ENCODE peak calls at places on chromosome X, in five cellular contexts. I, U, M, O and F are unnamed samples.

GRCh38 chrX:119916310-119916709 is 20.6 kb downstream of the AKAP14 start:
- DNase-seq in I (no peak), O (no peak), M (no peak), U (no peak), F (no peak)

GRCh38 chrX:78517124-78517523 is 142.0 kb downstream of the RTL3 start:
- DNase-seq in O (peak), U (no peak), M (peak), I (peak), F (no peak)

GRCh38 chrX:105317117-105317516 is 96.6 kb upstream of the TEX13A start:
- DNase-seq in I (no peak), O (no peak), M (no peak), U (no peak), F (no peak)

GRCh38 chrX:124274438-124275166 is 57.9 kb upstream of the TEX13D start:
- DNase-seq in U (no peak), I (no peak), M (no peak), O (peak), F (no peak)

GRCh38 chrX:103367502-103367901 is 8.8 kb upstream of the BEX3 start:
- DNase-seq in U (no peak), M (no peak), I (no peak), O (no peak), F (no peak)

GRCh38 chrX:123807825-123808416 is 51.9 kb upstream of the XIAP start:
- DNase-seq in U (no peak), I (no peak), O (no peak), M (no peak), F (no peak)

GRCh38 chrX:137031517-137032377 is 2.0 kb downstream of the GPR101 start:
- DNase-seq in M (no peak), U (no peak), O (peak), I (peak), F (no peak)

GRCh38 chrX:66015152-66015827 is 24.6 kb downstream of the VSIG4 start:
- DNase-seq in I (no peak), O (peak), U (no peak), M (no peak), F (no peak)

GRCh38 chrX:120302434-120302833 is 8.8 kb downstream of the TMEM255A start:
- DNase-seq in I (peak), M (peak), O (peak), U (peak), F (no peak)

GRCh38 chrX:134431894-134432293 is 28.1 kb upstream of the HPRT1 start:
- DNase-seq in M (no peak), I (no peak), U (no peak), O (no peak), F (no peak)

GRCh38 chrX:24902808-24903207 is 113.0 kb downstream of the ARX start:
- DNase-seq in O (no peak), I (no peak), M (no peak), U (no peak), F (no peak)

GRCh38 chrX:42602566-42602965 is 175.4 kb downstream of the PPP1R2C start:
- DNase-seq in U (no peak), O (no peak), I (no peak), M (no peak), F (no peak)

GRCh38 chrX:22141061-22141460 is 108.9 kb downstream of the PHEX start:
- DNase-seq in I (no peak), M (no peak), O (no peak), U (no peak), F (no peak)

GRCh38 chrX:155086202-155086840 is 15.0 kb downstream of the BRCC3 start:
- DNase-seq in O (peak), I (peak), M (peak), U (no peak), F (no peak)

GRCh38 chrX:151505796-151506195 is 57.7 kb upstream of the PASD1 start:
- DNase-seq in M (no peak), O (peak), U (no peak), I (no peak), F (no peak)

GRCh38 chrX:16491461-16491860 is 158.5 kb upstream of the S100G start:
- DNase-seq in U (no peak), M (no peak), O (no peak), I (no peak), F (no peak)

GRCh38 chrX:71910526-71911022 is at the start of gene NHSL2:
- DNase-seq in U (no peak), M (no peak), O (peak), I (no peak), F (no peak)

GRCh38 chrX:10404435-10404834 is 215.9 kb downstream of the MID1 start:
- DNase-seq in O (no peak), I (no peak), U (no peak), M (no peak), F (no peak)

GRCh38 chrX:27767387-27767786 is 40.4 kb upstream of the MAGEB10 start:
- DNase-seq in O (no peak), M (no peak), I (no peak), U (no peak), F (no peak)

GRCh38 chrX:21369613-21370012 is 4.6 kb upstream of the CNKSR2 start:
- DNase-seq in I (no peak), M (no peak), U (no peak), O (no peak), F (no peak)

GRCh38 chrX:20267924-20268701 is 1.4 kb upstream of the RPS6KA3 start:
- DNase-seq in M (no peak), U (peak), O (no peak), I (no peak), F (peak)

GRCh38 chrX:39675619-39676018 is 422.1 kb downstream of the BCOR start:
- DNase-seq in I (no peak), O (no peak), U (no peak), M (no peak), F (no peak)

GRCh38 chrX:56000169-56000568 is 232.0 kb upstream of the KLF8 start:
- DNase-seq in U (no peak), M (no peak), I (no peak), O (no peak), F (no peak)

GRCh38 chrX:151983186-151983585 is 8.7 kb upstream of the GABRE start:
- DNase-seq in M (no peak), I (no peak), U (no peak), O (no peak), F (no peak)

GRCh38 chrX:113369056-113369455 is 528.4 kb upstream of the AMOT start:
- DNase-seq in I (no peak), O (no peak), M (no peak), U (no peak), F (no peak)

GRCh38 chrX:63283331-63283730 is 67.8 kb downstream of the SPIN4 start:
- DNase-seq in M (no peak), U (no peak), O (peak), I (no peak), F (no peak)

GRCh38 chrX:63784346-63784901 is 590 bp downstream of the ARHGEF9 start:
- DNase-seq in O (no peak), U (no peak), M (no peak), I (no peak), F (no peak)

GRCh38 chrX:97847885-97848679 is 964.4 kb downstream of the RPA4 start:
- DNase-seq in I (no peak), M (no peak), U (no peak), O (no peak), F (no peak)

GRCh38 chrX:64218023-64218422 is 12.4 kb downstream of the ASB12 start:
- DNase-seq in M (no peak), U (no peak), O (no peak), I (no peak), F (peak)

GRCh38 chrX:19704117-19704516 is 183.3 kb downstream of the SH3KBP1 start:
- DNase-seq in O (no peak), I (no peak), U (no peak), M (no peak), F (no peak)

GRCh38 chrX:133390647-133391046 is 24.6 kb downstream of the GPC4 start:
- DNase-seq in O (no peak), U (no peak), I (no peak), M (no peak), F (no peak)

GRCh38 chrX:103372886-103373285 is 3.5 kb upstream of the BEX3 start:
- DNase-seq in I (no peak), U (no peak), O (no peak), M (no peak), F (no peak)

GRCh38 chrX:21943460-21944135 is 3.1 kb downstream of the SMS start:
- DNase-seq in U (no peak), I (no peak), O (peak), M (no peak), F (no peak)